ENCODE peak calls at places on chromosome 22, in five cellular contexts. K, S, N, G and C are unnamed samples.
A peak's percentile ranks its signal among the peaks of the same experiment; 100 is the strongest.

GRCh38 chr22:38262051-38262795 is 10.6 kb downstream of the TMEM184B start:
- DNase-seq in K (peak; percentile 85), S (no peak), N (peak; percentile 42), G (peak; percentile 31), C (peak; percentile 61)

GRCh38 chr22:19810381-19811141 is 44.1 kb downstream of the GNB1L start:
- DNase-seq in K (peak; percentile 70), S (peak; percentile 6), N (no peak), G (peak; percentile 7), C (no peak)

GRCh38 chr22:19884954-19885751 is 30.5 kb upstream of the GNB1L start:
- DNase-seq in K (peak; percentile 74), S (no peak), N (no peak), G (no peak), C (no peak)

GRCh38 chr22:38754247-38755154 is 1.3 kb downstream of the SUN2 start:
- DNase-seq in K (peak; percentile 90), S (peak; percentile 65), N (peak; percentile 67), G (no peak), C (peak; percentile 87)

GRCh38 chr22:19688301-19689290 is 25.7 kb upstream of the SEPTIN5 start:
- DNase-seq in K (no peak), S (no peak), N (no peak), G (no peak), C (no peak)

GRCh38 chr22:25021976-25022711 is 69.6 kb downstream of the KIAA1671 start:
- DNase-seq in K (no peak), S (no peak), N (no peak), G (no peak), C (no peak)

GRCh38 chr22:26805131-26805530 is 147.7 kb downstream of the MIAT start:
- DNase-seq in K (no peak), S (no peak), N (no peak), G (no peak), C (no peak)

GRCh38 chr22:50112151-50113118 is 22.6 kb downstream of the MOV10L1 start:
- DNase-seq in K (no peak), S (no peak), N (peak; percentile 25), G (no peak), C (no peak)

GRCh38 chr22:22710719-22711531 is 66.5 kb downstream of the GGTLC2 start:
- DNase-seq in K (peak; percentile 85), S (peak; percentile 40), N (peak; percentile 71), G (peak; percentile 75), C (peak; percentile 12)

GRCh38 chr22:18024956-18025720 is 777 bp upstream of the MICAL3 start:
- DNase-seq in K (no peak), S (no peak), N (no peak), G (no peak), C (no peak)

GRCh38 chr22:48513446-48513845 is 1314.2 kb downstream of the BRD1 start:
- DNase-seq in K (no peak), S (no peak), N (no peak), G (no peak), C (no peak)

GRCh38 chr22:23527971-23528740 is 51.9 kb downstream of the IGLL1 start:
- DNase-seq in K (peak; percentile 55), S (no peak), N (no peak), G (no peak), C (no peak)

GRCh38 chr22:40051322-40051721 is 56.6 kb downstream of the FAM83F start:
- DNase-seq in K (no peak), S (no peak), N (no peak), G (no peak), C (no peak)

GRCh38 chr22:41722496-41722895 is 23.2 kb downstream of the MEI1 start:
- DNase-seq in K (no peak), S (no peak), N (peak; percentile 3), G (no peak), C (no peak)

GRCh38 chr22:44393066-44393465 is 80.3 kb upstream of the SHISAL1 start:
- DNase-seq in K (peak; percentile 26), S (no peak), N (no peak), G (no peak), C (no peak)

GRCh38 chr22:28907311-28908008 is 24.1 kb downstream of the ZNRF3 start:
- DNase-seq in K (peak; percentile 25), S (no peak), N (no peak), G (no peak), C (no peak)

GRCh38 chr22:33515733-33516297 is 404.5 kb downstream of the LARGE1 start:
- DNase-seq in K (peak; percentile 76), S (no peak), N (no peak), G (no peak), C (no peak)

GRCh38 chr22:44191036-44191454 is 10.3 kb downstream of the PARVG start:
- DNase-seq in K (peak; percentile 35), S (no peak), N (no peak), G (no peak), C (no peak)

GRCh38 chr22:40028098-40028425 is 33.3 kb downstream of the FAM83F start:
- DNase-seq in K (peak; percentile 64), S (no peak), N (no peak), G (no peak), C (no peak)

GRCh38 chr22:37100589-37101127 is 8.9 kb downstream of the TMPRSS6 start:
- DNase-seq in K (no peak), S (no peak), N (no peak), G (no peak), C (no peak)

GRCh38 chr22:25950101-25950500 is 208.1 kb downstream of the MYO18B start:
- DNase-seq in K (no peak), S (no peak), N (no peak), G (no peak), C (no peak)

GRCh38 chr22:28019881-28020861 is 101.1 kb upstream of the PITPNB start:
- DNase-seq in K (peak; percentile 91), S (peak; percentile 69), N (peak; percentile 52), G (peak; percentile 60), C (peak; percentile 82)

GRCh38 chr22:24418786-24419479 is 8.5 kb upstream of the ADORA2A start:
- DNase-seq in K (no peak), S (no peak), N (no peak), G (no peak), C (no peak)

GRCh38 chr22:21673534-21674321 is 7.9 kb downstream of the PPIL2 start:
- DNase-seq in K (no peak), S (no peak), N (no peak), G (no peak), C (no peak)

DNA sequence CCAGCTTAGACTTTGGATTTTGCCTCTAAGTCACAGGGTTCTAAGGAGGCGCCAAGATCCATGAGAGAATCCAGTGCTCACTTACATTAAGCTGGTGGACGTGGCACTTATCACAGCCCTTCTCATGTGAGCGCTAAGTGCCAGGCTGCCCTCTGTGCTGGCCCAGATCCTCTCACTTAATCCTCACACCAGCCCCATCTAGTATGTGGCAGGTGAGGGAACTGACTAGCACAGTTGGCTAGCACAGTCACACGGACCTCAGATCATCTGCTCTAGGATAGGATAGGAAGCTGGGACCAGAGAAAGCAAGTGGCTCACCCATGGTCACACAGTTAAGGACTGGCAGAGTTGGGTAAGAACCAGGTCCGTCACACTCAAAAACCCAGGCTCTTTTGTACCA is 3.7 kb downstream of the HMOX1 start:
- DNase-seq in K (no peak), S (no peak), N (no peak), G (no peak), C (no peak)
- H3K9me3 ChIP-seq in K (no peaks in the 10 kb centered on the region), S (no peaks in the 10 kb centered on the region), N (no peaks in the 10 kb centered on the region), G (no peaks in the 10 kb centered on the region), C (no peaks in the 10 kb centered on the region)

DNA sequence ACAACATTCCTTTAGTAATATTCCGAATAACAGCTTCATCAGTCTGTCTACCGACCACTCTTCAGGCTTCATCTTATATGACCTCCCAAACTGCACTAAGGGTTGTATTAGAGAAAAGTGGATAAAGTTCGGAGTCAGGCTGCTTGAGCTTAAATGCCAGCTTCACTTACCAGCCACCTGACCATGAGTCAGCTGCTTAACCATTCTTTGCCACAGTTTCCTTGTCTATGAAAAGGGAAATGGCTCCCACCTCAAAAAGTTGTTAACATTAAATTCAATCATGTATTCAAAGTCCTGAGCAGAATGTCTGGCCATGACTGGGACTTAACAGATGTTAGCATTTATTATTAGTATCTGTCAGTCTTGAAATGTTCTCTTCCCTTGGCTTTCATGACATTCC is 20.9 kb downstream of the LIMK2 start:
- DNase-seq in K (no peak), S (no peak), N (no peak), G (no peak), C (no peak)
- H3K27ac ChIP-seq in K (no peak overlapping the region), S (peak overlapping the region; percentile 60), N (no peak overlapping the region), G (no peak overlapping the region), C (no peak overlapping the region)

GRCh38 chr22:47282366-47282765 is 519.9 kb downstream of the TBC1D22A start:
- DNase-seq in K (no peak), S (no peak), N (no peak), G (no peak), C (no peak)

GRCh38 chr22:47283616-47284270 is 521.3 kb downstream of the TBC1D22A start:
- DNase-seq in K (peak; percentile 51), S (no peak), N (no peak), G (no peak), C (no peak)

GRCh38 chr22:47281126-47282106 is 519.0 kb downstream of the TBC1D22A start:
- DNase-seq in K (no peak), S (no peak), N (peak; percentile 70), G (no peak), C (no peak)

GRCh38 chr22:47284360-47284759 is 521.9 kb downstream of the TBC1D22A start:
- DNase-seq in K (peak; percentile 52), S (no peak), N (no peak), G (no peak), C (no peak)

DNA sequence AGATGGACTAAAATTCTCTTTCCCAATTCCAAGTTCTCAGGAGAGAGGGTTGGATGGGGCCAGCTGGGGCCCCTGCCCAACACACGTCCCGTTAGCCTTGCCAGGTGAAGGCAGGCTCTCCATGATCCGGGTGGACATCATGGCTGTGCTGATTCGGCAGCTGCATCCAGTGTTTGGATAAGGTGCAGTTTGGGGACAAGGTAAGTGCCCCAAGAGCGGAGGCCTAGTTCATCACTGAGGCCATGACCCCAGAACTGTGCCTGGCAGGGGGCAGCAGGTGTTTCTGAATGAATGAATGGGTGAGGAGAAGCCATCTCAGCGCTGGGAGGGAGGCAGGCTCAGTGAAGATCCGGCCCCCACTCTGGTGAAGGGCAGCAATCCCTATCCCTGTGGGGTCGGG is 520.4 kb downstream of the TBC1D22A start:
- DNase-seq in K (no peak), S (no peak), N (no peak), G (no peak), C (no peak)
- H3K9me3 ChIP-seq in K (no peaks in the 10 kb centered on the region), S (no peaks in the 10 kb centered on the region), N (no peaks in the 10 kb centered on the region), G (no peaks in the 10 kb centered on the region), C (no peaks in the 10 kb centered on the region)

GRCh38 chr22:46547883-46548244 is 10.4 kb upstream of the CELSR1 start:
- DNase-seq in K (peak; percentile 85), S (peak; percentile 30), N (peak; percentile 32), G (no peak), C (peak; percentile 73)
- H3K27ac ChIP-seq in K (no peak overlapping the region), S (peak overlapping the region; percentile 58), N (no peak overlapping the region), G (no peak overlapping the region), C (peak overlapping the region; percentile 14)